ENCODE peak calls at places on chromosomes 4 and X, in eight cellular contexts. P is GM13977; F is activated CD8-positive, alpha-beta memory T cell treated with anti-CD3 and anti-CD28 coated beads for 1 hour; H is mammary epithelial cell; E is Peyer's patch; S is mesothelial cell of epicardium; C is IMR-90; L is pancreas. O is an unnamed sample.

GRCh38 chr4:98794565-98795205 is 134.2 kb downstream of the EIF4E start:
- DNase-seq in P (no peak), E (no peak), S (no peak), L (no peak), C (peak), F (no peak), H (peak), O (no peak)

GRCh38 chr4:140719693-140720092 is 36.5 kb downstream of the TBC1D9 start:
- DNase-seq in F (no peak), S (no peak), C (no peak), E (peak), P (no peak), H (no peak), L (no peak), O (no peak)

GRCh38 chr4:86898562-86898961 is 6.3 kb upstream of the C4orf36 start:
- DNase-seq in C (peak), F (no peak), E (no peak), S (no peak), H (no peak), L (no peak), P (no peak), O (no peak)

GRCh38 chrX:49308604-49309269 is 5.3 kb downstream of the GAGE10 start:
- DNase-seq in F (no peak), S (no peak), C (no peak), E (peak), H (peak), P (no peak), L (no peak), O (peak)

GRCh38 chr4:14743601-14744000 is 258.7 kb upstream of the CPEB2 start:
- DNase-seq in C (no peak), H (no peak), E (no peak), F (no peak), L (no peak), S (no peak), P (no peak), O (no peak)

GRCh38 chrX:134013092-134013497 is 27.7 kb upstream of the GPC3 start:
- DNase-seq in F (no peak), C (no peak), S (no peak), P (no peak), H (peak), L (no peak), E (no peak), O (no peak)

GRCh38 chrX:40720386-40720785 is 15.0 kb downstream of the MED14 start:
- DNase-seq in H (no peak), C (no peak), P (no peak), E (no peak), F (no peak), L (no peak), S (no peak), O (no peak)

GRCh38 chr4:169620846-169621228 is 459 bp downstream of the CLCN3 start:
- DNase-seq in P (no peak), H (peak), C (no peak), S (no peak), L (peak), F (no peak), E (no peak), O (no peak)

GRCh38 chr4:6179362-6179761 is 21.0 kb downstream of the JAKMIP1 start:
- DNase-seq in S (no peak), P (no peak), L (no peak), F (no peak), E (no peak), C (no peak), H (no peak), O (no peak)

GRCh38 chr4:139609647-139610046 is 53.6 kb upstream of the SETD7 start:
- DNase-seq in F (no peak), C (peak), H (peak), S (no peak), P (no peak), L (no peak), E (no peak), O (no peak)

GRCh38 chr4:55312491-55313101 is 33.4 kb upstream of the SRD5A3 start:
- DNase-seq in P (peak), H (peak), F (no peak), C (peak), L (peak), S (no peak), E (peak), O (no peak)

GRCh38 chr4:139015948-139016451 is 419 bp downstream of the NOCT start:
- DNase-seq in C (peak), S (no peak), F (peak), L (no peak), H (peak), P (peak), E (peak), O (no peak)

GRCh38 chrX:3407785-3408184 is 61.3 kb upstream of the MXRA5 start:
- DNase-seq in H (no peak), F (no peak), S (no peak), P (no peak), L (no peak), C (no peak), E (no peak), O (no peak)

GRCh38 chr4:52931238-52931637 is 69.1 kb downstream of the RASL11B start:
- DNase-seq in F (no peak), P (no peak), L (peak), E (no peak), S (no peak), H (no peak), C (no peak), O (no peak)

GRCh38 chrX:32987139-32987538 is 224.2 kb downstream of the DMD start:
- DNase-seq in S (no peak), L (no peak), P (no peak), F (no peak), H (no peak), E (no peak), C (no peak), O (no peak)

GRCh38 chr4:112386051-112386450 is 88.9 kb downstream of the ALPK1 start:
- DNase-seq in S (no peak), C (no peak), F (no peak), P (no peak), E (no peak), L (no peak), H (no peak), O (no peak)

GRCh38 chrX:155188786-155189185 is 27.5 kb upstream of the VBP1 start:
- DNase-seq in L (no peak), F (no peak), E (no peak), S (no peak), C (no peak), P (no peak), H (no peak), O (no peak)

GRCh38 chrX:125132274-125132673 is 187.4 kb upstream of the TEX13C start:
- DNase-seq in C (peak), S (no peak), H (peak), P (peak), E (no peak), L (no peak), F (no peak), O (no peak)

GRCh38 chrX:5051831-5052491 is 1176.7 kb downstream of the NLGN4X start:
- DNase-seq in P (no peak), H (peak), S (no peak), E (no peak), C (no peak), F (no peak), L (peak), O (no peak)

GRCh38 chr4:169271692-169272007 is 894 bp upstream of the SH3RF1 start:
- DNase-seq in F (no peak), E (no peak), L (no peak), P (peak), H (no peak), S (no peak), C (no peak), O (no peak)

GRCh38 chr4:176238157-176238608 is 30.8 kb downstream of the ASB5 start:
- DNase-seq in L (no peak), H (no peak), F (no peak), S (no peak), P (no peak), E (no peak), C (peak), O (no peak)

GRCh38 chr4:152117054-152117453 is 356.2 kb upstream of the GATB start:
- DNase-seq in E (no peak), F (no peak), P (no peak), S (no peak), H (no peak), L (no peak), C (no peak), O (no peak)

GRCh38 chrX:111888600-111888999 is 12.6 kb downstream of the TRPC5OS start:
- DNase-seq in L (no peak), S (no peak), H (no peak), P (no peak), E (no peak), F (no peak), C (no peak), O (no peak)

GRCh38 chr4:170003071-170004070 is 22.8 kb downstream of the MFAP3L start:
- DNase-seq in F (no peak), P (no peak), L (no peak), S (no peak), E (no peak), C (no peak), H (no peak), O (no peak)

GRCh38 chrX:85897376-85898110 is 149.8 kb downstream of the CHM start:
- DNase-seq in S (no peak), F (no peak), C (no peak), L (no peak), H (no peak), E (no peak), P (no peak), O (peak)

GRCh38 chrX:1411331-1411730 is 19.4 kb upstream of the SLC25A6 start:
- DNase-seq in P (no peak), F (no peak), E (no peak), H (no peak), L (no peak), S (no peak), C (no peak), O (no peak)

GRCh38 chrX:118644378-118644777 is 83.0 kb upstream of the IL13RA1 start:
- DNase-seq in C (peak), F (no peak), E (no peak), P (no peak), H (peak), S (no peak), L (no peak), O (no peak)

GRCh38 chr4:87465739-87466366 is 43.5 kb downstream of the NUDT9 start:
- DNase-seq in C (peak), E (no peak), S (no peak), L (no peak), P (peak), F (no peak), H (peak), O (no peak)

GRCh38 chr4:93396274-93396673 is 432.3 kb upstream of the ATOH1 start:
- DNase-seq in C (peak), S (no peak), H (peak), L (no peak), P (no peak), E (no peak), F (no peak), O (no peak)

GRCh38 chr4:38804654-38805295 is at the start of gene TLR1:
- DNase-seq in F (no peak), L (no peak), E (no peak), S (no peak), H (peak), P (no peak), C (peak), O (no peak)

GRCh38 chr4:1408418-1408817 is 2.2 kb upstream of the NKX1-1 start:
- DNase-seq in C (no peak), L (no peak), E (no peak), F (no peak), H (no peak), S (no peak), P (peak), O (no peak)

GRCh38 chr4:118683513-118683912 is 1.7 kb upstream of the METTL14 start:
- DNase-seq in C (no peak), F (no peak), E (no peak), S (no peak), P (no peak), H (peak), L (no peak), O (no peak)

GRCh38 chr4:4866833-4867744 is 7.6 kb downstream of the MSX1 start:
- DNase-seq in S (peak), H (no peak), F (no peak), P (peak), C (no peak), E (no peak), L (no peak), O (peak)

GRCh38 chr4:95510145-95510544 is 38.6 kb downstream of the UNC5C start:
- DNase-seq in P (no peak), F (no peak), C (peak), E (no peak), S (no peak), H (peak), L (no peak), O (no peak)

GRCh38 chr4:78652282-78652876 is 100.8 kb downstream of the ANXA3 start:
- DNase-seq in L (no peak), S (no peak), E (no peak), C (no peak), H (no peak), F (no peak), P (no peak), O (no peak)

GRCh38 chrX:17564689-17565409 is 172.4 kb upstream of the SCML1 start:
- DNase-seq in S (no peak), L (no peak), H (peak), P (no peak), E (no peak), C (no peak), F (no peak), O (no peak)

GRCh38 chr4:80875642-80876041 is 154.9 kb upstream of the BMP3 start:
- DNase-seq in L (no peak), E (no peak), P (peak), F (no peak), C (no peak), S (no peak), H (no peak), O (no peak)

GRCh38 chr4:77710125-77710524 is 104.5 kb downstream of the CXCL13 start:
- DNase-seq in P (no peak), C (no peak), L (no peak), S (no peak), E (no peak), F (no peak), H (no peak), O (no peak)

O was measured in ovary.